ENCODE peak calls at places on chromosomes 13 and 19, in four cellular contexts. One of them, this sample, is unnamed.

GRCh38 chr19:8180018-8180417 is 29.2 kb upstream of the CERS4 start:
- DNase-seq in stomach: peak
- DNase-seq in LNCaP clone FGC: peak
- DNase-seq in heart right ventricle: no peak
- DNase-seq in this sample: no peak

GRCh38 chr19:38949580-38950367 is 19.0 kb downstream of the MRPS12 start:
- DNase-seq in LNCaP clone FGC: no peak
- DNase-seq in stomach: peak
- DNase-seq in heart right ventricle: peak
- DNase-seq in this sample: no peak

GRCh38 chr19:18291590-18292459 is 10.4 kb upstream of the JUND start:
- DNase-seq in LNCaP clone FGC: no peak
- DNase-seq in heart right ventricle: peak
- DNase-seq in stomach: peak
- DNase-seq in this sample: no peak

GRCh38 chr19:38900220-38900629 is 456 bp downstream of the NFKBIB start:
- DNase-seq in stomach: no peak
- DNase-seq in heart right ventricle: no peak
- DNase-seq in LNCaP clone FGC: no peak
- DNase-seq in this sample: no peak

GRCh38 chr13:113559901-113560644 is 24.5 kb upstream of the TFDP1 start:
- DNase-seq in stomach: peak
- DNase-seq in LNCaP clone FGC: no peak
- DNase-seq in heart right ventricle: no peak
- DNase-seq in this sample: no peak

GRCh38 chr13:46622918-46623256 is 69.9 kb downstream of the LRCH1 start:
- DNase-seq in stomach: no peak
- DNase-seq in LNCaP clone FGC: peak
- DNase-seq in heart right ventricle: peak
- DNase-seq in this sample: peak

GRCh38 chr13:32045537-32045936 is 14.0 kb downstream of the FRY start:
- DNase-seq in heart right ventricle: no peak
- DNase-seq in LNCaP clone FGC: no peak
- DNase-seq in stomach: no peak
- DNase-seq in this sample: no peak

GRCh38 chr13:108961542-108962125 is 332.2 kb downstream of the MYO16 start:
- DNase-seq in LNCaP clone FGC: no peak
- DNase-seq in stomach: no peak
- DNase-seq in heart right ventricle: no peak
- DNase-seq in this sample: no peak

GRCh38 chr19:4057913-4058695 is 8.6 kb downstream of the ZBTB7A start:
- DNase-seq in heart right ventricle: peak
- DNase-seq in stomach: peak
- DNase-seq in LNCaP clone FGC: no peak
- DNase-seq in this sample: peak

DNA sequence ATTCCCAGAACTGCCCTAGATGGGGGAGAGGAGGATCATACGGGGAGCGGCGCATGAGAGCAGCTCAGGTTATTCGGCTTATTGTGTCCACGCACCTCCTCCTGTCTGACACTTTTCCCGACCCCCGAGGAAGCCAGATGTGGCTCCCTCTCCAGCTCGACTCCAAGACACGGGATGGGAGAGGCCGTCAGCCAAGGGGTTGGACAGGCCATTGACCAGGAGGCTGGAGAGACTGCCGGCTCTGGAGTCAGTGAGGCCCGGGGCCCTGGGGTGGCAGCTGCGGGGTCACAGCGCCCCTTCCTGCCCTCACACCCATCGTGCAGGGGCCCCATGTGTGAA is 2.9 kb downstream of the DMKN start:
- DNase-seq in stomach: no peak
- DNase-seq in LNCaP clone FGC: no peak
- DNase-seq in heart right ventricle: no peak
- DNase-seq in this sample: no peak
- H3K4me3 ChIP-seq in stomach: peak
- H3K4me3 ChIP-seq in LNCaP clone FGC: no peak
- H3K4me3 ChIP-seq in heart right ventricle: no peak
- H3K4me3 ChIP-seq in this sample: no peak

DNA sequence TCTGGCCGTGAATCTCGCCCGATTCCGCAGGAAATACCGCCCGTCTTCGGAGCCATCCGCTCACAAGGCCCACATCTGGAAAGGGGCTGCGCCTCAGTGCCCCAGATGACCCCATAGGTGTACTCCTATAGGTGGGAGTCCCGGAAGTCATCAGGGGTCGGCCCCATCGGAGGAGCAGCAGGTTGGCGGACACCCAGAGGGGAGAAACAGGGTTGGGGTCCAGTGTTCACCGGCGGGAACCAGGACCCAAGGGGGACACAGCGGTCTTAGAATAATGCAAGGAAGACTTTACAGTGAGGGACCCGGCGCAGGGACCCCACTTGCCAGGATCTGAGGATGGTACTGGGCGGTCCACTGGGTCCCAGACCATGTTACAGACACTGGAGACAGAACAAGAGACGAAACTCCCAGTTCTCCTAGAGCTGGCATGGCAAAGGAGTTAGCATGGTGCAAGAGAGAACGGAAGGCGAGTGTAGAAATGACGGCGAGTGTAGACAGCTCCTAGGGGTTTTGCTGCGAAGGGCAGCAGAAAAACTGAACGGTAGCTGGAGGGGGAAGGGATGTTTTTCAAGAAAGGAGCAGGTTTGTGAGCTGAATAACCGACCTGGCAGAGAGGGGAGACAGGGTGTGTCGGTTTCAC is 4.2 kb upstream of the RGL3 start:
- DNase-seq in heart right ventricle: no peak
- DNase-seq in LNCaP clone FGC: no peak
- DNase-seq in stomach: no peak
- DNase-seq in this sample: no peak
- H3K4me3 ChIP-seq in heart right ventricle: no peak
- H3K4me3 ChIP-seq in LNCaP clone FGC: no peak
- H3K4me3 ChIP-seq in stomach: no peak
- H3K4me3 ChIP-seq in this sample: no peak

GRCh38 chr13:26538363-26539317 is 18.8 kb upstream of the WASF3 start:
- DNase-seq in heart right ventricle: no peak
- DNase-seq in LNCaP clone FGC: no peak
- DNase-seq in stomach: no peak
- DNase-seq in this sample: no peak
- H3K4me3 ChIP-seq in heart right ventricle: no peak
- H3K4me3 ChIP-seq in LNCaP clone FGC: no peak
- H3K4me3 ChIP-seq in stomach: no peak
- H3K4me3 ChIP-seq in this sample: no peak

DNA sequence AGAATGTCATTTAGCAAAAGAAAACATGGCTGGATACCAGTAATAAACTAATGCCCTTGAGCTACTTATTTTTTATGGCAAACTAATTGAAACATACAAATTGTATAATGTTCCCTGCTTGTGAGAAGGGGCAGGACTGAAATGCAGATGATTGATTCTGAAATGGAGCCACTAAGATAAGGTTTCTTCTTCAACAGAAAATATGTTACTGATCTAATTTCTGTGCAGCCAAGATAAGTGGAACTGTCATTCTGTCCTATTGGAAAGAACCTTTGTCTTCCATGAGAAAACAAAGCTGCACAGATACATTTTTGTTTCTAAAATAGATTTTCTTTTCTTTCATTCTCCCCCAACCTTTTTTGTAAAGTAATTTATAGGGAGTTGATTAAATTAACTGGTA is 40.0 kb downstream of the STARD13 start:
- DNase-seq in LNCaP clone FGC: no peak
- DNase-seq in stomach: no peak
- DNase-seq in heart right ventricle: no peak
- DNase-seq in this sample: no peak
- H3K4me3 ChIP-seq in LNCaP clone FGC: no peak
- H3K4me3 ChIP-seq in stomach: no peak
- H3K4me3 ChIP-seq in heart right ventricle: no peak
- H3K4me3 ChIP-seq in this sample: no peak